ENCODE peak calls at places on chromosomes 2 and 18, in four cellular contexts. One of them, this sample, is unnamed.

GRCh38 chr2:68110102-68110501 is 47.3 kb upstream of the C1D start:
- DNase-seq in AG04450: no peak
- DNase-seq in suprapubic skin: no peak
- DNase-seq in AG09319: no peak
- DNase-seq in this sample: no peak

GRCh38 chr2:2836343-2837070 is 505.4 kb upstream of the MYT1L start:
- DNase-seq in AG04450: no peak
- DNase-seq in suprapubic skin: no peak
- DNase-seq in AG09319: no peak
- DNase-seq in this sample: no peak

GRCh38 chr2:3464401-3465005 is 54.8 kb downstream of the ADI1 start:
- DNase-seq in AG04450: no peak
- DNase-seq in suprapubic skin: no peak
- DNase-seq in AG09319: no peak
- DNase-seq in this sample: no peak

GRCh38 chr18:76982038-76982437 is 150.5 kb downstream of the MBP start:
- DNase-seq in AG04450: no peak
- DNase-seq in suprapubic skin: no peak
- DNase-seq in AG09319: no peak
- DNase-seq in this sample: peak

GRCh38 chr2:232377841-232378734 is 463 bp upstream of the ALPP start:
- DNase-seq in AG04450: no peak
- DNase-seq in suprapubic skin: peak
- DNase-seq in AG09319: no peak
- DNase-seq in this sample: no peak

GRCh38 chr2:69946351-69947077 is 14.9 kb downstream of the ASPRV1 start:
- DNase-seq in AG04450: no peak
- DNase-seq in suprapubic skin: no peak
- DNase-seq in AG09319: no peak
- DNase-seq in this sample: no peak

GRCh38 chr2:467892-468630 is 180.2 kb upstream of the ALKAL2 start:
- DNase-seq in AG04450: no peak
- DNase-seq in suprapubic skin: no peak
- DNase-seq in AG09319: no peak
- DNase-seq in this sample: no peak

GRCh38 chr2:57685047-57685446 is 361.6 kb upstream of the VRK2 start:
- DNase-seq in AG04450: no peak
- DNase-seq in suprapubic skin: no peak
- DNase-seq in AG09319: no peak
- DNase-seq in this sample: no peak

GRCh38 chr18:10164241-10165160 is 250.7 kb downstream of the VAPA start:
- DNase-seq in AG04450: no peak
- DNase-seq in suprapubic skin: no peak
- DNase-seq in AG09319: no peak
- DNase-seq in this sample: no peak

GRCh38 chr2:162934191-162934590 is 95.6 kb upstream of the KCNH7 start:
- DNase-seq in AG04450: no peak
- DNase-seq in suprapubic skin: no peak
- DNase-seq in AG09319: no peak
- DNase-seq in this sample: no peak

GRCh38 chr2:126664234-126664633 is 8.3 kb downstream of the GYPC start:
- DNase-seq in AG04450: no peak
- DNase-seq in suprapubic skin: peak
- DNase-seq in AG09319: no peak
- DNase-seq in this sample: no peak

GRCh38 chr2:234212534-234212933 is 162.0 kb downstream of the SPP2 start:
- DNase-seq in AG04450: no peak
- DNase-seq in suprapubic skin: no peak
- DNase-seq in AG09319: no peak
- DNase-seq in this sample: no peak

GRCh38 chr2:23423873-23424680 is 39.1 kb downstream of the KLHL29 start:
- DNase-seq in AG04450: no peak
- DNase-seq in suprapubic skin: no peak
- DNase-seq in AG09319: no peak
- DNase-seq in this sample: peak

GRCh38 chr18:58541137-58541788 is 87.6 kb downstream of the ALPK2 start:
- DNase-seq in AG04450: no peak
- DNase-seq in suprapubic skin: no peak
- DNase-seq in AG09319: no peak
- DNase-seq in this sample: no peak

GRCh38 chr18:55189972-55190371 is 230.7 kb upstream of the CCDC68 start:
- DNase-seq in AG04450: no peak
- DNase-seq in suprapubic skin: no peak
- DNase-seq in AG09319: no peak
- DNase-seq in this sample: no peak

GRCh38 chr2:64542071-64543005 is 18.2 kb downstream of the AFTPH start:
- DNase-seq in AG04450: no peak
- DNase-seq in suprapubic skin: no peak
- DNase-seq in AG09319: no peak
- DNase-seq in this sample: no peak

GRCh38 chr2:44833123-44834069 is 108.1 kb upstream of the SIX3 start:
- DNase-seq in AG04450: no peak
- DNase-seq in suprapubic skin: no peak
- DNase-seq in AG09319: no peak
- DNase-seq in this sample: peak

GRCh38 chr2:170113168-170113567 is 64.8 kb upstream of the MYO3B start:
- DNase-seq in AG04450: no peak
- DNase-seq in suprapubic skin: no peak
- DNase-seq in AG09319: no peak
- DNase-seq in this sample: no peak

GRCh38 chr18:48766487-48766886 is 184.3 kb downstream of the SMAD7 start:
- DNase-seq in AG04450: no peak
- DNase-seq in suprapubic skin: no peak
- DNase-seq in AG09319: no peak
- DNase-seq in this sample: no peak

GRCh38 chr2:209091026-209091425 is 332.8 kb upstream of the MAP2 start:
- DNase-seq in AG04450: no peak
- DNase-seq in suprapubic skin: no peak
- DNase-seq in AG09319: no peak
- DNase-seq in this sample: no peak

GRCh38 chr2:198587726-198588125 is 783.3 kb downstream of the PLCL1 start:
- DNase-seq in AG04450: no peak
- DNase-seq in suprapubic skin: no peak
- DNase-seq in AG09319: no peak
- DNase-seq in this sample: no peak

GRCh38 chr2:39492095-39492590 is 55.1 kb upstream of the MAP4K3 start:
- DNase-seq in AG04450: peak
- DNase-seq in suprapubic skin: no peak
- DNase-seq in AG09319: peak
- DNase-seq in this sample: no peak

GRCh38 chr2:196931555-196931954 is 5.0 kb upstream of the PGAP1 start:
- DNase-seq in AG04450: no peak
- DNase-seq in suprapubic skin: no peak
- DNase-seq in AG09319: no peak
- DNase-seq in this sample: no peak

GRCh38 chr2:72153026-72153791 is 5.5 kb upstream of the CYP26B1 start:
- DNase-seq in AG04450: no peak
- DNase-seq in suprapubic skin: peak
- DNase-seq in AG09319: no peak
- DNase-seq in this sample: peak

GRCh38 chr18:10462597-10462996 is 8.2 kb downstream of the APCDD1 start:
- DNase-seq in AG04450: no peak
- DNase-seq in suprapubic skin: no peak
- DNase-seq in AG09319: no peak
- DNase-seq in this sample: no peak

GRCh38 chr2:182866095-182866460 is 359 bp downstream of the FRZB start:
- DNase-seq in AG04450: no peak
- DNase-seq in suprapubic skin: no peak
- DNase-seq in AG09319: no peak
- DNase-seq in this sample: no peak

GRCh38 chr2:143623270-143623669 is 494.1 kb downstream of the ARHGAP15 start:
- DNase-seq in AG04450: no peak
- DNase-seq in suprapubic skin: no peak
- DNase-seq in AG09319: no peak
- DNase-seq in this sample: no peak

DNA sequence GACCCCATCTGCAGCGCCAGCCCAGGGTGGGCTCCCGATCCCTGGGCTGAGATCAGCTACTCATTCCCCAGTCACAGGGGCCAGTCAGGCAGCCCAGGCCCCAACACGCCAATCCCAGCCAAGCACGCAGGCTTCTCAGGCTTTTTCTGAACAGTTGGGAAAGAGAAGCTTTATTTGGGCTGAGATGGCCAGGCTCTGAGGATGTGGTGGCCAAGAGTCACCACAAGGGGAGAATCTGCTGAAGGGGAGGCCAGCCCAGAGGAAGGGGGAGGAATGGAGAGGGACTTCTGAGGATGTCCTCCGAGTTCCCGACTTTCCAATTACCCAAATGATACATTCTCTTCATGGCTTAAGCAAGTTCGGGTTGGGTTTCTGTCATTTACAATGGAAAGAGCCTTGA is 2.8 kb upstream of the DIPK1C start:
- DNase-seq in AG04450: no peak
- DNase-seq in suprapubic skin: no peak
- DNase-seq in AG09319: no peak
- DNase-seq in this sample: no peak
- TF ChIP-seq CTCF in AG04450: peak
- TF ChIP-seq CTCF in suprapubic skin: no peak
- TF ChIP-seq CTCF in AG09319: peak
- TF ChIP-seq CTCF in this sample: peak

GRCh38 chr2:60659026-60659425 is 97.0 kb upstream of the PAPOLG start:
- DNase-seq in AG04450: no peak
- DNase-seq in suprapubic skin: no peak
- DNase-seq in AG09319: no peak
- DNase-seq in this sample: no peak
- TF ChIP-seq CTCF in AG04450: no peak
- TF ChIP-seq CTCF in suprapubic skin: no peak
- TF ChIP-seq CTCF in AG09319: no peak
- TF ChIP-seq CTCF in this sample: peak

DNA sequence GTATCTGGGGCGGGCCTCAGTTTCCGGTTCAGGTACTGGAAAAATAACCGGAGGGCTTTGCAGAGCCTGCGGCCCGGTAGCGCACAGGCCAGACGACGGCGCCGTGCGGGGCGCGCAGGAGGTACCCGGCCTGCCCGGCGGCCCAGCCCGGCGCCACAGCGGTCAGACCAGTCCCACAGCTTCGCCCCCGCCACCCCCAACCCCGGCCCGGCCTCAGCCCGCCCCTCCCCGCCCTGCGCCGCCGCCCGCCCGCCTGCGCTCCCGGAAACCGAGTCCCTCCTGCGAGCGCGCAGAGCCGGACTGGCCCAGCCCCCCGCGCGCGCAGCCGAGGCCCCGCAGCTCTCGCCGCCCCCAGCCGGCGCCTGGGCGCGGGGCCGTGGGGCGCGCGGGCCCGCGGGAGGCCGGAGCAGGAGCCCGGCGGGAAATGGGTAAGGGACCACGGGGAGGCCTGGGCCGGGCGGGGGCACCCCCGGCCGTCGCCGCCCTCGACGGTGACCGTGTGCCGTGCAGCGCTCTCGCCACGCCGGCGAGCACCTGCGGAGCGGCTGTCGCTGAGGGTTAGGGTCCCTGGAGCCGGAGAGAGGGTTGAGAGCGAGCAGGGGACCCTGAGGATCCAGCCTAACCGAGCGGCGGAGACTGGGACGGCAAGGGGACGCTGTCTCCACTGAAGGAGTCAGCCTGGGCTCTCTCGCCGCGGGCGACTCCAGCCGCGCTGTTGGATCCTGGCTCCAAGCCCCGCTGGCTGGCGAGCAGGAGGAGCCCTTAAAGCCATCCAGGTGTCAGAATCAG is 16.5 kb upstream of the PSD4 start:
- DNase-seq in AG04450: no peak
- DNase-seq in suprapubic skin: no peak
- DNase-seq in AG09319: no peak
- DNase-seq in this sample: peak
- TF ChIP-seq CTCF in AG04450: no peak
- TF ChIP-seq CTCF in suprapubic skin: no peak
- TF ChIP-seq CTCF in AG09319: no peak
- TF ChIP-seq CTCF in this sample: no peak

DNA sequence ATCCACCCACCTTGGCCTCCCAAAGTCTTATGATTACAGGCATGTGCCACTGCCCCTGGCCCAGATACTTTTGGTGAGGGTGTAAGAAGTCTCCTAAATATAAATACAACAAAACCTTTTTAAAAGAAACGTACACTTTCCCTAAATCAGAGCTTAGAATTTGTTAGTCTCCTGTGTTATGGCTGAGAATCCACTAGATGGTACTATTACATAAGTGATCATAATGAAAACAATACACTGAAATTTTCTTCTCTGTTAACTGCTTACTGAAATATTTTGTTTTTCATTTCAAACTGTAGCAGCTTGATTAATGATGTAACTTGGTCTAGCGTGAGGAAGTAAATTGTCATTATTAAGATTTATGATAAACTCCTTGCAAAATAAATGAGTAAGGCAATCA is 74.8 kb upstream of the FAM98A start:
- DNase-seq in AG04450: no peak
- DNase-seq in suprapubic skin: no peak
- DNase-seq in AG09319: no peak
- DNase-seq in this sample: no peak
- TF ChIP-seq CTCF in AG04450: no peak
- TF ChIP-seq CTCF in suprapubic skin: no peak
- TF ChIP-seq CTCF in AG09319: peak
- TF ChIP-seq CTCF in this sample: peak

GRCh38 chr2:84870306-84870705 is 10.6 kb downstream of the TRABD2A start:
- DNase-seq in AG04450: no peak
- DNase-seq in suprapubic skin: no peak
- DNase-seq in AG09319: no peak
- DNase-seq in this sample: no peak

GRCh38 chr2:84866121-84866520 is 14.8 kb downstream of the TRABD2A start:
- DNase-seq in AG04450: no peak
- DNase-seq in suprapubic skin: no peak
- DNase-seq in AG09319: peak
- DNase-seq in this sample: no peak

GRCh38 chr2:84862006-84862405 is 18.9 kb downstream of the TRABD2A start:
- DNase-seq in AG04450: no peak
- DNase-seq in suprapubic skin: no peak
- DNase-seq in AG09319: no peak
- DNase-seq in this sample: no peak

GRCh38 chr2:84861539-84861938 is 19.3 kb downstream of the TRABD2A start:
- DNase-seq in AG04450: no peak
- DNase-seq in suprapubic skin: no peak
- DNase-seq in AG09319: no peak
- DNase-seq in this sample: no peak

DNA sequence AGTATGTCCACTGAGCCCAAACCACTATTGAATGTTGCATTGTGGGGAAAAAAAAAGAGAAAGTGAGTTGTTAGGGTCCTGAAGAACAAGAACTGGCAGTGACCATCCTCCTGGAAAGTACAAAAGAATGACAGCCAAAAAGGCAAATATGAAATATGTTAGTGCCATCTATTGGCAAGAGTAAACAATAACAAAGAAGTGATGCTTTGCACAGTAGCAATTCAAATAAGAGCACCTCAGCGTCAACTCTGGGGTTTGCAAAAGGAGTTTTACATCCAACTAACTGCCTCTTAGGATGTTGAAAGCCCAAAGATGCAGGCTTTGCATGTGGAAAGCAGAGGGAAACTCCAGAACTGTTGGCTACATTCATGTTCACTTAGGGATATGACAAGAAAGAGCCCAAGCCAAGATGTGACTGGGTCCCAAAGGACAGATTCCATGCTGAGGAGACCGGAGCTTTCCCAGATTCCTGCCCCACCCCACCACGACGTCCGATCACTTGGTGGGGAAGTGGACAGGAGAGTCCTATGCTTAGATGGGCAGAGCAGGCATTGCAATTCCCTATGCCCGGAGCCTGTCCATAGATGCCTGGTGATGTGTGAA is 15.6 kb downstream of the TRABD2A start:
- DNase-seq in AG04450: no peak
- DNase-seq in suprapubic skin: no peak
- DNase-seq in AG09319: no peak
- DNase-seq in this sample: no peak
- TF ChIP-seq CTCF in AG04450: peak
- TF ChIP-seq CTCF in suprapubic skin: no peak
- TF ChIP-seq CTCF in AG09319: peak
- TF ChIP-seq CTCF in this sample: peak